ENCODE peak calls at places on chromosomes 6 and 20, in four cellular contexts. Q is H1, K is H9, T is trophoblast cell. O is an unnamed sample.

GRCh38 chr6:246349-246748 is 45.9 kb upstream of the DUSP22 start:
- DNase-seq in T (peak; percentile 32), K (no peak), Q (no peak), O (no peak)

GRCh38 chr6:170075659-170076223 is 215.1 kb downstream of the DLL1 start:
- DNase-seq in T (no peak), Q (peak; percentile 42), K (peak; percentile 33), O (no peak)

GRCh38 chr6:36822506-36823269 is 16.6 kb downstream of the CPNE5 start:
- DNase-seq in K (no peak), T (peak; percentile 12), Q (no peak), O (no peak)

GRCh38 chr6:133921249-133921859 is 31.7 kb upstream of the TBPL1 start:
- DNase-seq in Q (peak; percentile 90), T (peak; percentile 92), K (peak; percentile 73), O (peak; percentile 84)

GRCh38 chr6:25756382-25757354 is 2.1 kb downstream of the SLC17A4 start:
- DNase-seq in Q (no peak), K (no peak), T (no peak), O (no peak)

GRCh38 chr6:124002377-124003081 is 198.9 kb downstream of the NKAIN2 start:
- DNase-seq in T (no peak), Q (no peak), K (no peak), O (no peak)

GRCh38 chr20:48831702-48832422 is 4.1 kb upstream of the PREX1 start:
- DNase-seq in Q (no peak), K (no peak), T (peak; percentile 35), O (peak; percentile 32)

GRCh38 chr20:2451939-2452732 is 18.5 kb downstream of the SNRPB start:
- DNase-seq in T (peak; percentile 79), K (peak; percentile 83), Q (peak; percentile 94), O (peak; percentile 65)

GRCh38 chr6:157761331-157761921 is 61.6 kb upstream of the SNX9 start:
- DNase-seq in T (peak; percentile 44), Q (no peak), K (no peak), O (peak; percentile 84)

GRCh38 chr6:30842754-30843610 is 41.3 kb upstream of the DDR1 start:
- DNase-seq in Q (no peak), T (no peak), K (no peak), O (peak; percentile 45)
- H4K91ac ChIP-seq in Q (no peak overlapping the region), T (peak overlapping the region; percentile 99), K (no peak overlapping the region), O (no peak overlapping the region)

GRCh38 chr6:2989332-2990178 is 10.1 kb upstream of the NQO2 start:
- DNase-seq in T (peak; percentile 99), Q (peak; percentile 75), K (peak; percentile 90), O (peak; percentile 99)

GRCh38 chr6:2988426-2989331 is 11.0 kb upstream of the NQO2 start:
- DNase-seq in K (peak; percentile 94), T (peak; percentile 98), Q (peak; percentile 92), O (peak; percentile 98)

GRCh38 chr6:2992330-2992979 is 7.2 kb upstream of the NQO2 start:
- DNase-seq in Q (no peak), K (no peak), T (no peak), O (no peak)

GRCh38 chr6:2990932-2991506 is 8.7 kb upstream of the NQO2 start:
- DNase-seq in Q (no peak), T (no peak), K (no peak), O (peak; percentile 41)

DNA sequence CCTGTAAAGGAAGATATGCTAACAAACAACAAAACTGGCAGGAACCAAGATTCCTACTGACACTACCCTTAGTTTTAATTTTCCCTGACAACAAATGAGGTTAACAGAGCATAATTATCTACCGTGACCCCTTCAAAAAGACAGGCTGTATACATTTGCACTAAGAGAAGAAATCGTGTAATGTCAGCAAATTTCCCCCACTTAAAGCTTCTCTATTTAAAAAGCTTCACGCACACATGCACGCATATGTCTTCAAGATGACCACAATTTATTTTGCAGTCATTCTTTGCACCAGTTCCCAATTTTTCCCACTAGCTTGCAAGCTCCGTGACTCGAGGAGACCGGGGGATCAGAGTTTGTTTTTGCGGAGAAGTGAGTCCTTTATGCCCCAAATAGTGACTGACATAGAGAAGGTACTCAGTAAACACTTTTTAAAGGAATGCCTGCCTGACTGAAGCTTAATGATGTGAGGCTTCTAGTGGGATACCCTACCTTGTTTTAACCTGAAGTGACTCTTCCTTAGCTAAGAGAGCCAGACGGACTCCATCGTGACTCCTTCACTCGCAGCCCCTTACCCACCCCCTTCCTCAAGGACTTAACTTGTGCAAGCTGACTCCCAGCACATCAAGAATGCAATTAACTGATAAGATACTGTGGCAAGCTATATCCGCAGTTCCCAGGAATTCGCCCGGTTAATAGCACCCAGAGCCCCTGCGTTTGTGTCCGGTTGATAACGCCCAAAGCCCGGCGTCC is 9.3 kb upstream of the NQO2 start:
- DNase-seq in K (no peak), Q (no peak), T (peak; percentile 41), O (peak; percentile 81)
- H2BK120ac ChIP-seq in K (peak overlapping the region; percentile 81), Q (no peak overlapping the region), T (no peak overlapping the region), O (peak overlapping the region; percentile 42)

DNA sequence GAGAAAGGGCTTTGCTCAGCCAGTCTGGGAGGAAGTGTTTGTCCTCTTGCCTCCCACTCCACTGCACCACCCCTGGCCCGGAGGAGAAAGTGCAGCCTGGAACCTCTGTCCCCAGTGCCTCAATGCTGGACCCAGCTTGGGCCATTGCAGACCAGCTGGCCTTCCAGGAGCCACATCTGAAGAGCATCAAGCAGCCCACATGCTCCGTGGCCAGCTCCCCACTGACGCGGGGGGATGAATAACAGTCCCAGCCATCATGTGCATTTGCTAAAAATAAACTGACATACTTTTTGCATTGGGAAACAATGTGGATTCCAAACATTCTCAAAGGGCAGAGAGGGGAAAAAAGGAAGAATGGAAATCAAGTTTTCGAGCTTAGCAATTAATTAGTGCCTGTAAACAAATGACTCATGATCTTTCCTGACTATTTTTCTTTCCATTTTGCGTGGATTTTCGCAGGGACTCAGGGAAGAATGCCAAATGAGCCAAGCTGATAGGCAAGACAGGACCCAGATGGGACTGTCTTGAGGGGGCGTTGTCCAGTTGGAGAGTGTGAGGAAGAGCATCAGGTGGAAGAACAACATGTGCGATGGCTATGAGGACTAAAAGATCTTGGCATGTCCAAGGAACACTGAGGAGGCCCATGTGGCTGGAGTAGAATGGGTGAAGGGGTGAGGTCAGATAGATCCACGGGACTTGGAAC is 34.1 kb downstream of the CEBPB start:
- DNase-seq in K (no peak), Q (no peak), T (peak; percentile 85), O (peak; percentile 99)
- H4K91ac ChIP-seq in K (no peak overlapping the region), Q (no peak overlapping the region), T (no peak overlapping the region), O (peak overlapping the region; percentile 72)

DNA sequence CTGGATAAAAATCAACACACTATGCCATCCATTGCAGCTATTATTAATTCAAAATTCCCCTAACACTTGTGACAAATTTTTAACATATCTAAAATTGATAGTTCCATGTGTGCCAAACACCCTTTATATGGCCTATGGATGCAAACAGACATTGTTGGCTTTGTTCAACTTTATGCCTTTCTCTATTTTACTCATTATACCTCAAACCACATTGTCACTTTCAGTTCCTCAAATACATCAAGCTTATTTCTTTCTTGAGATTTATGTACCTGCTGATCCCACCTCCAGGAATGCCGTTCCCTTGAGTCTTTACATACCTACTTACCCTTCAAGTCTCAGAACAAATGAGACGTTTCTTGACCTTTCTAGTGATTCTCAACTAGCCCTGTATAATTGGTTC is 193.5 kb upstream of the PLN start:
- DNase-seq in K (no peak), Q (no peak), T (no peak), O (no peak)
- H2BK120ac ChIP-seq in K (no peak overlapping the region), Q (no peak overlapping the region), T (no peak overlapping the region), O (no peak overlapping the region)

O was measured in mesenchymal stem cell.